ENCODE peak calls at places on chromosome 4, in four cellular contexts. One of them, this sample, is unnamed. For H3K4me1, the result is how much of the 10 kb centered on the place peaks cover.

GRCh38 chr4:123398803-123399637 is 2.4 kb downstream of the SPRY1 start:
- DNase-seq in iPS DF 6.9: no peak
- DNase-seq in upper lobe of right lung: peak
- DNase-seq in K562: peak
- DNase-seq in this sample: peak

GRCh38 chr4:87077834-87078585 is 142.4 kb downstream of the KLHL8 start:
- DNase-seq in upper lobe of right lung: no peak
- DNase-seq in K562: no peak
- DNase-seq in iPS DF 6.9: no peak
- DNase-seq in this sample: no peak

GRCh38 chr4:73019462-73020047 is 50.0 kb downstream of the COX18 start:
- DNase-seq in upper lobe of right lung: no peak
- DNase-seq in K562: peak
- DNase-seq in iPS DF 6.9: no peak
- DNase-seq in this sample: no peak

GRCh38 chr4:76271248-76271647 is 19.7 kb downstream of the FAM47E start:
- DNase-seq in K562: no peak
- DNase-seq in iPS DF 6.9: no peak
- DNase-seq in upper lobe of right lung: no peak
- DNase-seq in this sample: no peak

GRCh38 chr4:27711041-27711440 is 850.4 kb downstream of the STIM2 start:
- DNase-seq in iPS DF 6.9: no peak
- DNase-seq in K562: no peak
- DNase-seq in upper lobe of right lung: no peak
- DNase-seq in this sample: no peak

GRCh38 chr4:60744767-60745166 is 455.4 kb upstream of the ADGRL3 start:
- DNase-seq in K562: no peak
- DNase-seq in iPS DF 6.9: no peak
- DNase-seq in upper lobe of right lung: no peak
- DNase-seq in this sample: no peak

GRCh38 chr4:107564326-107564725 is 155.7 kb downstream of the PAPSS1 start:
- DNase-seq in iPS DF 6.9: no peak
- DNase-seq in K562: no peak
- DNase-seq in upper lobe of right lung: no peak
- DNase-seq in this sample: no peak

GRCh38 chr4:166014411-166014810 is 141.4 kb downstream of the TLL1 start:
- DNase-seq in K562: no peak
- DNase-seq in iPS DF 6.9: no peak
- DNase-seq in upper lobe of right lung: no peak
- DNase-seq in this sample: no peak

GRCh38 chr4:74768857-74769525 is 25.3 kb downstream of the BTC start:
- DNase-seq in K562: no peak
- DNase-seq in iPS DF 6.9: no peak
- DNase-seq in upper lobe of right lung: no peak
- DNase-seq in this sample: no peak

DNA sequence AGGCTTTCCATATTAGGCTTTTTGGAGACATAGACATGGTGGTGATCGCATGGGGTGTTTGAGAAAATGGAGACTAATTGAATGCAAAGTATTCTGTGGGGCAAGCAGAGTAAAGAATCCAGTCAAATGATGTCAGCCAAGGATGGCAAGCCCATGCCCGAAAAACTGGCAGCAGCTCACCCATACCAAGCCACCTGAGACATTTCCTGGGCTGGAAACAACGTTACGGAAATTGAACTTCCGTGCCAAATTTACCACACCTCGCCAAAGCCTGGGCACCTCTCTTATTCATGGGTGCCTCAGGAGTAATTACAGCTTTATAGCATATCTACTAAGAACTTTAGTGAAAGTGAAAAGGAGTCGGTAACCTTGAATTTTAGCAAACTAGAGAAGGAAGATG is 166.4 kb downstream of the CBR4 start:
- DNase-seq in K562: no peak
- DNase-seq in iPS DF 6.9: no peak
- DNase-seq in upper lobe of right lung: no peak
- DNase-seq in this sample: no peak
- H3K4me1 ChIP-seq in K562: under half
- H3K4me1 ChIP-seq in iPS DF 6.9: under half
- H3K4me1 ChIP-seq in upper lobe of right lung: under half
- H3K4me1 ChIP-seq in this sample: half or more

DNA sequence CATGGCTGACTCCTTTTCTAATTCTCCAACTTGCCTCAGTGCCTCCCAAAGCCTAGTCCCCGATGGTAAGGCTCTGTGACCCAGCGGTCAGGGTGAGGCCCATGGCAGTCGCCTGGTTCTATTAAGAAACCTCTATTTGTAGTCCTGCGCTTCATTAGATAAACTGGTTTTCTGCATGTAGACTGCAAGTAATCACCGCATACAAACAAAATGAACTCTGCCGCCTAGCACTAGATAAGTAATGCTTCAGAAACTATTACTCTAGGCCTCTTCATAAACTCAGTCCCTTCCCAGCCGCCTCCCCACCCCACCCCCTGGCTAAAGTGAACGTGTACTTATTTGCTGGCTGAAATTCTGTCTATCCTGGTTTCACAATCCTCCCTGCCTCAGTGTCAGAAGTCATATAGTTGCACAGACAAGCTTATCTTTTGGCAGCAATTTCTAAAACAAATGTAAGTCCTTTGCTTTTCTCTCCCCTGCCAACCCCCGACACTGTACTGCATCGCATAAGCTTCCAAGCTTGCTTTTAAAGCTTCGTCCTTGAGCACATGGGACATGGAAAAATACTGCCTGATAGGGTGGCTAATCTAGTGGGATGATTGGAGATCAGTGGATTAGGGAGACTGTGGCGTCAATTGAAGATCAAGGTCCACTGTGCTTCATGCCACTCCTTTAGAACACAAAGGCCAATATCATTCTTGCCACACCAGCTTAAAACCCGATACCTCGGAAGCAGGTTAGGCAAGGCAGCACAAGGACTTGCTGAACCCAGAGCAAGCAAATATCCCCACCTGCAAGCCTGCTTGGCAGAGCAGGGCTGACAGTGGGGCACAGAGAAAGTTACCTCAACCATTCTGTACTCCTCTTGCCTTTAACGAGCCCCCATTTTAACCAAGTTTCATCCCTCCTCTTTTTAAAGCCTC is 125.8 kb downstream of the IRF2 start:
- DNase-seq in iPS DF 6.9: no peak
- DNase-seq in upper lobe of right lung: no peak
- DNase-seq in K562: peak
- DNase-seq in this sample: no peak
- H3K4me3 ChIP-seq in iPS DF 6.9: no peak
- H3K4me3 ChIP-seq in upper lobe of right lung: no peak
- H3K4me3 ChIP-seq in K562: no peak
- H3K4me3 ChIP-seq in this sample: no peak

GRCh38 chr4:2082118-2082517 is 23.0 kb downstream of the NAT8L start:
- DNase-seq in iPS DF 6.9: no peak
- DNase-seq in K562: no peak
- DNase-seq in upper lobe of right lung: peak
- DNase-seq in this sample: no peak

GRCh38 chr4:2083116-2083825 is 24.1 kb downstream of the NAT8L start:
- DNase-seq in upper lobe of right lung: peak
- DNase-seq in iPS DF 6.9: no peak
- DNase-seq in K562: no peak
- DNase-seq in this sample: no peak

GRCh38 chr4:2084316-2084715 is 25.2 kb downstream of the NAT8L start:
- DNase-seq in upper lobe of right lung: peak
- DNase-seq in K562: no peak
- DNase-seq in iPS DF 6.9: no peak
- DNase-seq in this sample: no peak

GRCh38 chr4:2082627-2083026 is 23.5 kb downstream of the NAT8L start:
- DNase-seq in upper lobe of right lung: no peak
- DNase-seq in iPS DF 6.9: no peak
- DNase-seq in K562: no peak
- DNase-seq in this sample: no peak

GRCh38 chr4:2083826-2084160 is 24.7 kb downstream of the NAT8L start:
- DNase-seq in upper lobe of right lung: peak
- DNase-seq in iPS DF 6.9: no peak
- DNase-seq in K562: no peak
- DNase-seq in this sample: no peak
- H3K27ac ChIP-seq in upper lobe of right lung: no peak
- H3K27ac ChIP-seq in iPS DF 6.9: no peak
- H3K27ac ChIP-seq in K562: no peak
- H3K27ac ChIP-seq in this sample: no peak

GRCh38 chr4:1216869-1217294 is 32.0 kb downstream of the CTBP1 start:
- DNase-seq in iPS DF 6.9: no peak
- DNase-seq in K562: no peak
- DNase-seq in upper lobe of right lung: no peak
- DNase-seq in this sample: no peak
- H3K4me1 ChIP-seq in iPS DF 6.9: under half
- H3K4me1 ChIP-seq in K562: under half
- H3K4me1 ChIP-seq in upper lobe of right lung: under half
- H3K4me1 ChIP-seq in this sample: under half

GRCh38 chr4:173518419-173519102 is 11.5 kb downstream of the HAND2 start:
- DNase-seq in upper lobe of right lung: no peak
- DNase-seq in K562: no peak
- DNase-seq in iPS DF 6.9: no peak
- DNase-seq in this sample: peak

GRCh38 chr4:173517781-173518371 is 12.2 kb downstream of the HAND2 start:
- DNase-seq in K562: no peak
- DNase-seq in upper lobe of right lung: no peak
- DNase-seq in iPS DF 6.9: no peak
- DNase-seq in this sample: peak

GRCh38 chr4:173515458-173515857 is 14.6 kb downstream of the HAND2 start:
- DNase-seq in K562: no peak
- DNase-seq in upper lobe of right lung: no peak
- DNase-seq in iPS DF 6.9: no peak
- DNase-seq in this sample: no peak

GRCh38 chr4:173514641-173515217 is 15.3 kb downstream of the HAND2 start:
- DNase-seq in K562: no peak
- DNase-seq in iPS DF 6.9: no peak
- DNase-seq in upper lobe of right lung: no peak
- DNase-seq in this sample: no peak

GRCh38 chr4:173516621-173517612 is 13.1 kb downstream of the HAND2 start:
- DNase-seq in iPS DF 6.9: no peak
- DNase-seq in upper lobe of right lung: no peak
- DNase-seq in K562: no peak
- DNase-seq in this sample: no peak
- H3K4me3 ChIP-seq in iPS DF 6.9: no peak
- H3K4me3 ChIP-seq in upper lobe of right lung: no peak
- H3K4me3 ChIP-seq in K562: no peak
- H3K4me3 ChIP-seq in this sample: peak

DNA sequence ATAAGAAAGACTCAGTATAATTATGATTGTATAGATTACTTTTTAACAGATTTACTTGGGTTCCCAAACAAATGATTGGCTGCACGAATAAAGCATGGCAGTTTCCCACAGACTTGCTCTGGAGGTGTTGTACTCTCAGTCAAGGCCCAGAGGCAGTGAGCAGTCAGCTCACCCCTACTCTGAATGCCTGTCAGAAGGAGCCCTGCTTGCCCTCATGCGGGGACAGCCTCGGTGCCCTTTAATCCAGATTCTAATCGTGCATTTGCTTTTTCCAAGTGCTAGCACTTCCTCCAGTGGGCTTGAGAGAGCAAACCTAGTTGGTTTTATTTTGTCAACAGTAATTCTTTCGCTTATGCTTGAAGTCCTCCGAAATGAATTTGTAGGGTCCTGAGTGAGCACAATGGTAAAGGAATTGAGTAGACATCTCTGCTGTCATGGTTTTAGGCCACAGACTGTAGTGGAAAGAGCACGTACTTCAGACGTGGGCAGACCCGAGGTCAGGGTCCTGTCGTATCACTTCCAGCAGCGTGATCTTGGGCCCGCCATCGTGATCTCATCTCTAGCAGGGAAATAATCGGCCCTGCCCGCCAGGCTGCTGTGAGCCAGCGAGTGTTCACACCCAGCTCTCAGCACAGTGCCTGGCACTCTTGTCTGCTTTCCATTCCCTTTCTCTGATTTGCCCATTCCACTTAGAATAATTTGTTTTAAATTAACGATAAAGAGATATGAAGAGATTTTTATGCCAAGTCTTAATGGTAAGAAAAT is 48.3 kb downstream of the GRK4 start:
- DNase-seq in iPS DF 6.9: no peak
- DNase-seq in upper lobe of right lung: no peak
- DNase-seq in K562: no peak
- DNase-seq in this sample: no peak
- H3K27ac ChIP-seq in iPS DF 6.9: no peak
- H3K27ac ChIP-seq in upper lobe of right lung: peak
- H3K27ac ChIP-seq in K562: no peak
- H3K27ac ChIP-seq in this sample: no peak

GRCh38 chr4:37666625-37667071 is 19.5 kb downstream of the RELL1 start:
- DNase-seq in iPS DF 6.9: no peak
- DNase-seq in upper lobe of right lung: no peak
- DNase-seq in K562: peak
- DNase-seq in this sample: peak
- H3K4me1 ChIP-seq in iPS DF 6.9: under half
- H3K4me1 ChIP-seq in upper lobe of right lung: half or more
- H3K4me1 ChIP-seq in K562: under half
- H3K4me1 ChIP-seq in this sample: half or more

This sample was measured in heart right ventricle.